ENCODE peak calls at places on chromosomes 3 and 15, in four cellular contexts. One of them, this sample, is unnamed.

GRCh38 chr3:153513236-153513635 is 351.2 kb downstream of the RAP2B start:
- DNase-seq in heart right ventricle: no peak
- DNase-seq in activated T-helper 1 cell treated with anti-CD3 and anti-CD28 coated beads, Interleukin-2, amount 50 U/mL, for 16 hours: no peak
- DNase-seq in NCI-H1092: no peak
- DNase-seq in this sample: no peak

GRCh38 chr3:113225286-113225685 is 13.9 kb downstream of the BOC start:
- DNase-seq in heart right ventricle: no peak
- DNase-seq in NCI-H1092: no peak
- DNase-seq in activated T-helper 1 cell treated with anti-CD3 and anti-CD28 coated beads, Interleukin-2, amount 50 U/mL, for 16 hours: no peak
- DNase-seq in this sample: no peak

GRCh38 chr3:193970773-193971206 is 165.2 kb upstream of the HES1 start:
- DNase-seq in NCI-H1092: no peak
- DNase-seq in heart right ventricle: no peak
- DNase-seq in activated T-helper 1 cell treated with anti-CD3 and anti-CD28 coated beads, Interleukin-2, amount 50 U/mL, for 16 hours: no peak
- DNase-seq in this sample: peak

GRCh38 chr15:70101459-70102113 is 3.9 kb upstream of the TLE3 start:
- DNase-seq in heart right ventricle: peak
- DNase-seq in activated T-helper 1 cell treated with anti-CD3 and anti-CD28 coated beads, Interleukin-2, amount 50 U/mL, for 16 hours: no peak
- DNase-seq in NCI-H1092: peak
- DNase-seq in this sample: peak

GRCh38 chr3:156633335-156633734 is 41.1 kb upstream of the TIPARP start:
- DNase-seq in NCI-H1092: no peak
- DNase-seq in heart right ventricle: peak
- DNase-seq in activated T-helper 1 cell treated with anti-CD3 and anti-CD28 coated beads, Interleukin-2, amount 50 U/mL, for 16 hours: no peak
- DNase-seq in this sample: no peak

GRCh38 chr15:92029104-92029466 is 175.6 kb downstream of the SLCO3A1 start:
- DNase-seq in heart right ventricle: peak
- DNase-seq in activated T-helper 1 cell treated with anti-CD3 and anti-CD28 coated beads, Interleukin-2, amount 50 U/mL, for 16 hours: no peak
- DNase-seq in NCI-H1092: no peak
- DNase-seq in this sample: no peak

GRCh38 chr15:71532994-71533393 is 277.4 kb upstream of the NR2E3 start:
- DNase-seq in heart right ventricle: no peak
- DNase-seq in NCI-H1092: no peak
- DNase-seq in activated T-helper 1 cell treated with anti-CD3 and anti-CD28 coated beads, Interleukin-2, amount 50 U/mL, for 16 hours: no peak
- DNase-seq in this sample: peak

GRCh38 chr3:104606812-104607211 is 759.9 kb upstream of the ALCAM start:
- DNase-seq in NCI-H1092: no peak
- DNase-seq in heart right ventricle: no peak
- DNase-seq in activated T-helper 1 cell treated with anti-CD3 and anti-CD28 coated beads, Interleukin-2, amount 50 U/mL, for 16 hours: no peak
- DNase-seq in this sample: no peak

GRCh38 chr3:188286087-188286513 is 132.1 kb downstream of the LPP start:
- DNase-seq in NCI-H1092: no peak
- DNase-seq in activated T-helper 1 cell treated with anti-CD3 and anti-CD28 coated beads, Interleukin-2, amount 50 U/mL, for 16 hours: no peak
- DNase-seq in heart right ventricle: peak
- DNase-seq in this sample: no peak

GRCh38 chr3:177238661-177239216 is 41.5 kb upstream of the TBL1XR1 start:
- DNase-seq in heart right ventricle: no peak
- DNase-seq in NCI-H1092: no peak
- DNase-seq in activated T-helper 1 cell treated with anti-CD3 and anti-CD28 coated beads, Interleukin-2, amount 50 U/mL, for 16 hours: no peak
- DNase-seq in this sample: no peak

GRCh38 chr3:126937533-126938432 is 45.1 kb upstream of the PLXNA1 start:
- DNase-seq in heart right ventricle: peak
- DNase-seq in NCI-H1092: peak
- DNase-seq in activated T-helper 1 cell treated with anti-CD3 and anti-CD28 coated beads, Interleukin-2, amount 50 U/mL, for 16 hours: no peak
- DNase-seq in this sample: no peak

GRCh38 chr3:86948840-86949239 is 42.1 kb downstream of the VGLL3 start:
- DNase-seq in heart right ventricle: no peak
- DNase-seq in NCI-H1092: no peak
- DNase-seq in activated T-helper 1 cell treated with anti-CD3 and anti-CD28 coated beads, Interleukin-2, amount 50 U/mL, for 16 hours: no peak
- DNase-seq in this sample: no peak

GRCh38 chr3:122688996-122689395 is 8.4 kb downstream of the PARP14 start:
- DNase-seq in heart right ventricle: no peak
- DNase-seq in activated T-helper 1 cell treated with anti-CD3 and anti-CD28 coated beads, Interleukin-2, amount 50 U/mL, for 16 hours: no peak
- DNase-seq in NCI-H1092: no peak
- DNase-seq in this sample: no peak

GRCh38 chr3:71022552-71023335 is 560.8 kb downstream of the FOXP1 start:
- DNase-seq in heart right ventricle: no peak
- DNase-seq in NCI-H1092: no peak
- DNase-seq in activated T-helper 1 cell treated with anti-CD3 and anti-CD28 coated beads, Interleukin-2, amount 50 U/mL, for 16 hours: no peak
- DNase-seq in this sample: no peak

GRCh38 chr3:150291515-150291914 is 116.6 kb upstream of the TSC22D2 start:
- DNase-seq in NCI-H1092: no peak
- DNase-seq in activated T-helper 1 cell treated with anti-CD3 and anti-CD28 coated beads, Interleukin-2, amount 50 U/mL, for 16 hours: no peak
- DNase-seq in heart right ventricle: no peak
- DNase-seq in this sample: no peak

GRCh38 chr3:99485286-99485685 is 153.1 kb upstream of the COL8A1 start:
- DNase-seq in activated T-helper 1 cell treated with anti-CD3 and anti-CD28 coated beads, Interleukin-2, amount 50 U/mL, for 16 hours: no peak
- DNase-seq in NCI-H1092: no peak
- DNase-seq in heart right ventricle: no peak
- DNase-seq in this sample: no peak

GRCh38 chr3:194367992-194368841 is 1.3 kb downstream of the LRRC15 start:
- DNase-seq in NCI-H1092: no peak
- DNase-seq in heart right ventricle: no peak
- DNase-seq in activated T-helper 1 cell treated with anti-CD3 and anti-CD28 coated beads, Interleukin-2, amount 50 U/mL, for 16 hours: no peak
- DNase-seq in this sample: no peak

GRCh38 chr3:31105438-31106077 is 211.1 kb upstream of the GADL1 start:
- DNase-seq in activated T-helper 1 cell treated with anti-CD3 and anti-CD28 coated beads, Interleukin-2, amount 50 U/mL, for 16 hours: no peak
- DNase-seq in heart right ventricle: no peak
- DNase-seq in NCI-H1092: no peak
- DNase-seq in this sample: no peak

GRCh38 chr3:117400303-117400702 is 690.7 kb downstream of the TUSC7 start:
- DNase-seq in activated T-helper 1 cell treated with anti-CD3 and anti-CD28 coated beads, Interleukin-2, amount 50 U/mL, for 16 hours: no peak
- DNase-seq in heart right ventricle: no peak
- DNase-seq in NCI-H1092: no peak
- DNase-seq in this sample: no peak

GRCh38 chr15:92634046-92634445 is 21.5 kb downstream of the FAM174B start:
- DNase-seq in activated T-helper 1 cell treated with anti-CD3 and anti-CD28 coated beads, Interleukin-2, amount 50 U/mL, for 16 hours: no peak
- DNase-seq in heart right ventricle: no peak
- DNase-seq in NCI-H1092: no peak
- DNase-seq in this sample: no peak

GRCh38 chr15:70748281-70748747 is 15.0 kb downstream of the UACA start:
- DNase-seq in NCI-H1092: no peak
- DNase-seq in activated T-helper 1 cell treated with anti-CD3 and anti-CD28 coated beads, Interleukin-2, amount 50 U/mL, for 16 hours: no peak
- DNase-seq in heart right ventricle: peak
- DNase-seq in this sample: no peak

GRCh38 chr15:68479406-68479805 is 47.4 kb upstream of the ITGA11 start:
- DNase-seq in heart right ventricle: peak
- DNase-seq in NCI-H1092: no peak
- DNase-seq in activated T-helper 1 cell treated with anti-CD3 and anti-CD28 coated beads, Interleukin-2, amount 50 U/mL, for 16 hours: no peak
- DNase-seq in this sample: no peak

GRCh38 chr3:122635789-122636188 is 44.9 kb upstream of the PARP14 start:
- DNase-seq in heart right ventricle: no peak
- DNase-seq in NCI-H1092: no peak
- DNase-seq in activated T-helper 1 cell treated with anti-CD3 and anti-CD28 coated beads, Interleukin-2, amount 50 U/mL, for 16 hours: no peak
- DNase-seq in this sample: no peak

GRCh38 chr3:11435420-11435819 is 163.2 kb downstream of the ATG7 start:
- DNase-seq in heart right ventricle: no peak
- DNase-seq in activated T-helper 1 cell treated with anti-CD3 and anti-CD28 coated beads, Interleukin-2, amount 50 U/mL, for 16 hours: no peak
- DNase-seq in NCI-H1092: no peak
- DNase-seq in this sample: no peak

GRCh38 chr15:53862371-53862770 is 102.9 kb upstream of the WDR72 start:
- DNase-seq in NCI-H1092: no peak
- DNase-seq in heart right ventricle: no peak
- DNase-seq in activated T-helper 1 cell treated with anti-CD3 and anti-CD28 coated beads, Interleukin-2, amount 50 U/mL, for 16 hours: no peak
- DNase-seq in this sample: no peak

GRCh38 chr15:84750583-84751092 is 2.2 kb downstream of the ZNF592 start:
- DNase-seq in NCI-H1092: no peak
- DNase-seq in activated T-helper 1 cell treated with anti-CD3 and anti-CD28 coated beads, Interleukin-2, amount 50 U/mL, for 16 hours: no peak
- DNase-seq in heart right ventricle: no peak
- DNase-seq in this sample: no peak

GRCh38 chr15:78740904-78741274 is 70.4 kb downstream of the ADAMTS7 start:
- DNase-seq in heart right ventricle: no peak
- DNase-seq in activated T-helper 1 cell treated with anti-CD3 and anti-CD28 coated beads, Interleukin-2, amount 50 U/mL, for 16 hours: no peak
- DNase-seq in NCI-H1092: no peak
- DNase-seq in this sample: no peak

GRCh38 chr15:70451861-70452653 is 311.3 kb downstream of the UACA start:
- DNase-seq in activated T-helper 1 cell treated with anti-CD3 and anti-CD28 coated beads, Interleukin-2, amount 50 U/mL, for 16 hours: no peak
- DNase-seq in NCI-H1092: no peak
- DNase-seq in heart right ventricle: no peak
- DNase-seq in this sample: peak

GRCh38 chr3:50173685-50174516 is 17.5 kb upstream of the GNAT1 start:
- DNase-seq in activated T-helper 1 cell treated with anti-CD3 and anti-CD28 coated beads, Interleukin-2, amount 50 U/mL, for 16 hours: no peak
- DNase-seq in heart right ventricle: no peak
- DNase-seq in NCI-H1092: no peak
- DNase-seq in this sample: no peak

GRCh38 chr15:83475551-83475950 is 28.4 kb downstream of the SH3GL3 start:
- DNase-seq in NCI-H1092: no peak
- DNase-seq in activated T-helper 1 cell treated with anti-CD3 and anti-CD28 coated beads, Interleukin-2, amount 50 U/mL, for 16 hours: no peak
- DNase-seq in heart right ventricle: no peak
- DNase-seq in this sample: no peak

GRCh38 chr3:148315756-148316155 is 381.9 kb upstream of the AGTR1 start:
- DNase-seq in activated T-helper 1 cell treated with anti-CD3 and anti-CD28 coated beads, Interleukin-2, amount 50 U/mL, for 16 hours: no peak
- DNase-seq in NCI-H1092: no peak
- DNase-seq in heart right ventricle: no peak
- DNase-seq in this sample: no peak

This sample was measured in NCI-H774.